ENCODE peak calls at places on chromosomes 3 and 15, in seven cellular contexts. X is heart left ventricle, A is Caco-2, Y is A549, P is OCI-LY7, M is thoracic aorta, K is Peyer's patch. W is an unnamed sample. For H3K9me3, the result is how much of the 10 kb centered on the place peaks cover.

GRCh38 chr15:90859234-90860131 is 8.9 kb upstream of the FURIN start:
- DNase-seq in X (no peak), A (no peak), Y (no peak), P (no peak), M (no peak), K (no peak), W (no peak)

GRCh38 chr3:139151530-139151929 is 106.8 kb upstream of the PRR23C start:
- DNase-seq in X (no peak), A (no peak), Y (no peak), P (no peak), M (no peak), K (no peak), W (no peak)

GRCh38 chr3:160001850-160002623 is 13.4 kb downstream of the IL12A start:
- DNase-seq in X (no peak), A (no peak), Y (no peak), P (no peak), M (no peak), K (no peak), W (no peak)

GRCh38 chr3:6125520-6125919 is 735.4 kb upstream of the GRM7 start:
- DNase-seq in X (no peak), A (no peak), Y (no peak), P (no peak), M (no peak), K (no peak), W (no peak)

GRCh38 chr3:36653095-36653494 is 111.3 kb downstream of the DCLK3 start:
- DNase-seq in X (no peak), A (no peak), Y (peak), P (no peak), M (no peak), K (no peak), W (no peak)

GRCh38 chr3:90036931-90037330 is 929.5 kb downstream of the EPHA3 start:
- DNase-seq in X (no peak), A (no peak), Y (no peak), P (no peak), M (no peak), K (no peak), W (peak)

GRCh38 chr3:53045784-53046170 is at the start of gene SFMBT1:
- DNase-seq in X (peak), A (peak), Y (peak), P (peak), M (no peak), K (peak), W (peak)

GRCh38 chr3:139934557-139935070 is 371 bp upstream of the CLSTN2 start:
- DNase-seq in X (peak), A (peak), Y (peak), P (no peak), M (no peak), K (peak), W (peak)

GRCh38 chr15:34318277-34319079 is 19.1 kb downstream of the SLC12A6 start:
- DNase-seq in X (peak), A (peak), Y (peak), P (peak), M (no peak), K (peak), W (peak)

GRCh38 chr15:85582719-85583089 is 202.3 kb downstream of the AKAP13 start:
- DNase-seq in X (peak), A (no peak), Y (no peak), P (peak), M (no peak), K (peak), W (no peak)

GRCh38 chr15:85580914-85581313 is 200.5 kb downstream of the AKAP13 start:
- DNase-seq in X (peak), A (no peak), Y (peak), P (no peak), M (no peak), K (peak), W (no peak)

GRCh38 chr15:85582076-85582718 is 201.8 kb downstream of the AKAP13 start:
- DNase-seq in X (no peak), A (no peak), Y (no peak), P (peak), M (no peak), K (peak), W (no peak)

GRCh38 chr15:85579957-85580694 is 199.7 kb downstream of the AKAP13 start:
- DNase-seq in X (peak), A (no peak), Y (peak), P (no peak), M (no peak), K (peak), W (no peak)

GRCh38 chr15:85581495-85581894 is 201.1 kb downstream of the AKAP13 start:
- DNase-seq in X (peak), A (no peak), Y (no peak), P (peak), M (no peak), K (peak), W (no peak)
- H3K4me3 ChIP-seq in X (peak), A (no peak), Y (peak), P (no peak), M (peak), K (no peak), W (no peak)

GRCh38 chr15:87212041-87212440 is 1044.5 kb downstream of the NTRK3 start:
- DNase-seq in X (no peak), A (no peak), Y (no peak), P (no peak), M (no peak), K (no peak), W (no peak)

GRCh38 chr15:87207251-87207650 is 1049.3 kb downstream of the NTRK3 start:
- DNase-seq in X (no peak), A (no peak), Y (no peak), P (no peak), M (no peak), K (no peak), W (no peak)

GRCh38 chr15:87211547-87211946 is 1045.0 kb downstream of the NTRK3 start:
- DNase-seq in X (no peak), A (no peak), Y (no peak), P (no peak), M (no peak), K (no peak), W (no peak)

GRCh38 chr15:87209891-87210649 is 1046.5 kb downstream of the NTRK3 start:
- DNase-seq in X (no peak), A (no peak), Y (no peak), P (no peak), M (no peak), K (no peak), W (no peak)

DNA sequence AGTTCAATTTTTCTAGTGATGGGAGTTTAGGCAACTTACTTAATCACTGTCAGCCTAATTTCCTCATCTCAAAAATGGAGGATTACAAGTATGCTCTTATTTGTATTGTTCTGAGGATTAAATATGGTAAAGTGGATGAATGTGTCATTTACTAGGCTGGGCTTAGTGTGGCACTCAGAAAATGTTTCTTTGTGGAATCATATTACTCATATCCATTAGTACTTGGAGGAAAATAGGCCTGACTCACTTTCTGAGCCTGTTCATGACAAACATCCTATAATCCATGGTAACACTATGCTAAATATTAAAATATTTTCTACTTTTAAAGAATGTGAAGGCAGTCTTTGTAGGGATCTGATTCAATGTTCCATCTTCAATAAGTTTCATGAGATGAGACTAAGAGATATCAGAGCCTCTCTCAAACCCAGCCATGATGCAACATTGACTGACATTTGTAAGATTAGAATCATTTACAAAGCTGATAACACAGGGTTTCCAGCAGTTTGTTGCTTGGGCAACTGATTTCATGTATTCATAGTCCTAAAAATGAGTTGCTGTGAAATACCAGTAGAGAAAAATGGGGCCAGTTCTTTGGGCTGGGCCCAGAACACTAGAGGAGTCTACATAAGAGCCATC is 1048.5 kb downstream of the NTRK3 start:
- DNase-seq in X (no peak), A (no peak), Y (no peak), P (no peak), M (no peak), K (no peak), W (no peak)
- H3K9me3 ChIP-seq in X (under half), A (under half), Y (under half), P (under half), M (under half), K (under half), W (under half)

DNA sequence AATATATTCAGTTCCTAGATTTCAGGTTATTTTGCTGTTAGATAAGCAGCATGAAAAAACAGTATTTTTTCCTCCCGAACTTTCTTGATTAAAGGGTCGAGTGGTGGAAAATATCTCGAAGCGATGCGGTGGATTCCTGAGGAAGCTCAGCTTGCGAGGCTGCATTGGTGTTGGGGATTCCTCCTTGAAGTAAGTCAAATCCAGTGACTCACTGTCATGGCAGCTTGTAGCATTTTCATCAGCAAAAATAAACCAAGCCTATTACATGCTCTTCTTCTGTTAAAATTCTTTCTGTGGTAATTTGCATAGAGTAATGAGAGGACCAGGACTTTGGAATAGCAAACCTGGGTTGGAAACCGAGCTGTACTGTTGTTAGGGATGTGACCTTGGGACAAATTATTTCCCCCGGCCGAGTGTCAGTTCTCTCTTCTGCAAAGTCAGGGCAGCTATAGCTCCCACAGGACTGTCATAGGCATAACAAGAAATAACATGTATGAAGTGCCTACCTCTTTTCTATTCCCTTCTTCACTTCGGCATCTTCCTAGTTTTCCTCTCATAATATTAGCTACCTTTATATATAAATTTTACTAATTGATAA is 75.6 kb downstream of the UBP1 start:
- DNase-seq in X (no peak), A (no peak), Y (no peak), P (no peak), M (no peak), K (no peak), W (no peak)
- H3K4me3 ChIP-seq in X (no peak), A (no peak), Y (no peak), P (no peak), M (no peak), K (no peak), W (no peak)

GRCh38 chr15:87420017-87420416 is 836.5 kb downstream of the NTRK3 start:
- DNase-seq in X (no peak), A (no peak), Y (no peak), P (no peak), M (no peak), K (no peak), W (no peak)
- H3K9me3 ChIP-seq in X (under half), A (under half), Y (under half), P (under half), M (under half), K (under half), W (under half)

GRCh38 chr15:86311568-86312280 is 232.1 kb downstream of the AGBL1 start:
- DNase-seq in X (no peak), A (no peak), Y (no peak), P (no peak), M (no peak), K (no peak), W (no peak)
- H3K4me3 ChIP-seq in X (no peak), A (no peak), Y (no peak), P (no peak), M (no peak), K (no peak), W (no peak)

DNA sequence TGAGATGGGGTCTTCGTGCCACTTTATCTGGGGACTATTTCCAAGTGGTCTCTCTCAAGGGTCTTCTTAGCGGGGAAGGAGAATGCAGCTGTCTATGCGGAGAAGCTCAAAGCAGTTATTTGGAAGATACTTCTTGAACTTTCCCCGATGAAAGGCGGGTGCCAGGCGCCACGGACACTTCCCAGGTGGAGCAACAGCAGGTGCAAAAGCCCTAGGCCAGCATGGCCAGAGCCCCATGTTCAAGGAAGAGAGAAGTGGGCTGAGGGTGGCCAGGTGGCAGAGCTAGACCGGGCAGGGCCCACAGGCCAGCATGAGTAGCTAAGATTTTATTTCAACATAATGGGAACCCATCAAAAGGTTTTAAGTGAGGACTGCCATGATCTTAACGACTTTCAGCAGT is 232.8 kb downstream of the PDZRN3 start:
- DNase-seq in X (no peak), A (no peak), Y (no peak), P (no peak), M (no peak), K (no peak), W (no peak)
- H3K9me3 ChIP-seq in X (under half), A (under half), Y (under half), P (under half), M (under half), K (under half), W (under half)

GRCh38 chr15:53378096-53378620 is 381.3 kb downstream of the WDR72 start:
- DNase-seq in X (no peak), A (no peak), Y (no peak), P (no peak), M (no peak), K (no peak), W (no peak)
- H3K4me3 ChIP-seq in X (no peak), A (no peak), Y (no peak), P (no peak), M (no peak), K (no peak), W (no peak)

DNA sequence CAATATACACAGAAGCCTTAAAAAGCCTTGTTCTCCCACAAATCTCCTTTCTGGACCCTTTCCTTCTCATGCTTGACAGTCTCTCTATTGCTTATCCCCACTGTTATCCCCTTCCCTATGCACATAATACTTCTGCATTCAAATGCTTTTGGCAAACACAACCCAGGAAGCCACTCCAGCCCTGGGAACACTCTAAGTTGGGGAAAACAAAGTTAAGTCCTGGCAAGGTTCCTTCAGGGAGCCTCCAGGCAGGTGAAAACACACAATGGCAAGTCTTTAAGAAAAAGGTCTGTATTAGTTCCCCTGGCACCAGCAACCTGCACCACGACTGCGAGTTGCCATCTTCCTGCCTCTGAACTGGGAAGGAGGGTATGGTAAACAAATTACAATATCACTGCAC is 19.7 kb upstream of the GANC start:
- DNase-seq in X (no peak), A (no peak), Y (no peak), P (no peak), M (no peak), K (no peak), W (no peak)
- H3K9me3 ChIP-seq in X (under half), A (under half), Y (under half), P (under half), M (under half), K (under half), W (under half)

W was measured in HAP-1.